ENCODE peak calls at places on chromosomes 12 and 14, in six cellular contexts. Z is K562, X is A549, C is GM12878, V is HepG2, W is endothelial cell of umbilical vein. S is an unnamed sample.

GRCh38 chr12:67593041-67593870 is 55.3 kb upstream of the DYRK2 start:
- DNase-seq in Z (no peak), X (peak; percentile 5), C (no peak), V (no peak), W (no peak), S (no peak)

GRCh38 chr14:100866666-100867630 is 36.6 kb downstream of the RTL1 start:
- DNase-seq in Z (no peak), X (no peak), C (no peak), V (no peak), W (no peak), S (no peak)

GRCh38 chr14:77212933-77213656 is 31.5 kb downstream of the TMEM63C start:
- DNase-seq in Z (peak; percentile 51), X (peak; percentile 72), C (no peak), V (peak; percentile 13), W (no peak), S (peak; percentile 35)

GRCh38 chr12:88839486-88839885 is 259.2 kb upstream of the KITLG start:
- DNase-seq in Z (no peak), X (no peak), C (no peak), V (no peak), W (no peak), S (no peak)

GRCh38 chr12:55842681-55843429 is at the start of gene MMP19:
- DNase-seq in Z (peak; percentile 68), X (no peak), C (no peak), V (peak; percentile 46), W (no peak), S (peak; percentile 85)

GRCh38 chr12:24913953-24914352 is 34.9 kb downstream of the BCAT1 start:
- DNase-seq in Z (no peak), X (no peak), C (no peak), V (no peak), W (no peak), S (no peak)

GRCh38 chr14:54572316-54572715 is 5.4 kb downstream of the SAMD4A start:
- DNase-seq in Z (peak; percentile 41), X (no peak), C (no peak), V (peak; percentile 41), W (peak; percentile 47), S (peak; percentile 31)

GRCh38 chr14:38366374-38366773 is 110.5 kb upstream of the CLEC14A start:
- DNase-seq in Z (no peak), X (no peak), C (no peak), V (no peak), W (peak; percentile 65), S (no peak)

GRCh38 chr14:68376067-68376810 is 416.6 kb downstream of the ZFP36L1 start:
- DNase-seq in Z (no peak), X (no peak), C (no peak), V (no peak), W (no peak), S (no peak)

GRCh38 chr12:92110083-92110640 is 35.5 kb downstream of the BTG1 start:
- DNase-seq in Z (no peak), X (no peak), C (no peak), V (no peak), W (no peak), S (no peak)

GRCh38 chr12:46391630-46392029 is 19.1 kb upstream of the SLC38A2 start:
- DNase-seq in Z (no peak), X (no peak), C (no peak), V (no peak), W (no peak), S (no peak)

GRCh38 chr12:107655281-107656065 is 30.1 kb upstream of the PWP1 start:
- DNase-seq in Z (no peak), X (no peak), C (no peak), V (no peak), W (peak; percentile 67), S (no peak)

GRCh38 chr12:72230589-72230988 is 41.6 kb upstream of the TRHDE start:
- DNase-seq in Z (no peak), X (no peak), C (no peak), V (no peak), W (no peak), S (no peak)

GRCh38 chr12:57389033-57389432 is 41.8 kb downstream of the R3HDM2 start:
- DNase-seq in Z (no peak), X (peak; percentile 76), C (no peak), V (no peak), W (peak; percentile 72), S (no peak)

GRCh38 chr14:38496092-38496491 is 240.2 kb upstream of the CLEC14A start:
- DNase-seq in Z (no peak), X (no peak), C (no peak), V (no peak), W (no peak), S (no peak)

DNA sequence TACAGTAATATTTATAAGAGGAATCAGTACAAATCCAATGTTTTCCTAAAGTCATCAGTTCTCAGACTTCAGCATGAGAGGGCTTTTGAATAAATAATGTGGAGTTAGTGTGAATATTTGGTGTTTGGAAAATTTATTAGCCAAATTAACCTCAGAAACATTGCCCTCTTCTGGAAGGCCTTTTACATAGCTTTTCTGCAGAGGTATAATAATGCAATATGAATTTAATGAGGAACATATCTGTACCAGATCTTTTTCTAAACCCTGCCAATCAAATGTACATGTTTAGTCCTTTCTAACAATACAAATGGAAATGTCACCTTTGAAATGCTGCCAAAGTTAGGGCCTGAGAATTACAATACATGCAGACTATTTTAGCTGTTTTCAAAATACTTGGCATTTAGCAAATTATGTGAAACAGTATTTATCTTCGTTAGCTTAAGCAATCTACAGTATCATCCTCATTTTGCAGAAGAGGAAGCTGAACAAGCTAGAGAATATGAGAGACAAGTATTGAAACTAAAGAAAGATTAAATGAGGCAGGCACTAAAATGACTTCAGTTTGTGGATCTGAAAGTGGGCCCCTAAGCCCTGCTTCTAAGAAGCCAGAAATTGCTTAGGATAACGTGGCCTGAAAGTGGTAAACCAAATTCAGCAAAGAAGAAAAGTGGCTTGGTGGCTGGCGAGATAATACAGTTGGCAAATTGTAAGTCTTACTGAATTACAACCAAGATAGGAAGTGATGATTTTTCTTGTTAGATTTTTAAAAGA is 60.4 kb upstream of the MANSC4 start:
- DNase-seq in Z (no peak), X (no peak), C (no peak), V (no peak), W (peak; percentile 33), S (peak; percentile 70)
- TF ChIP-seq MYC in Z (no peak), X (no peak), C (no peak), V (no peak), W (no peak), S (peak; percentile 55)

GRCh38 chr12:108800591-108800990 is 56.8 kb downstream of the SSH1 start:
- DNase-seq in Z (no peak), X (no peak), C (no peak), V (no peak), W (no peak), S (no peak)
- TF ChIP-seq MYC in Z (no peak), X (no peak), C (no peak), V (no peak), W (no peak), S (no peak)

GRCh38 chr14:52012635-52013034 is 23.3 kb downstream of the RTRAF start:
- DNase-seq in Z (no peak), X (no peak), C (no peak), V (no peak), W (no peak), S (peak; percentile 51)

GRCh38 chr14:52018252-52018651 is 28.9 kb downstream of the RTRAF start:
- DNase-seq in Z (peak; percentile 13), X (no peak), C (no peak), V (no peak), W (no peak), S (no peak)

GRCh38 chr14:52013984-52014600 is 24.7 kb downstream of the RTRAF start:
- DNase-seq in Z (peak; percentile 21), X (peak; percentile 8), C (no peak), V (no peak), W (no peak), S (peak; percentile 50)

GRCh38 chr14:52014601-52015267 is 25.4 kb downstream of the RTRAF start:
- DNase-seq in Z (no peak), X (no peak), C (no peak), V (no peak), W (no peak), S (no peak)

DNA sequence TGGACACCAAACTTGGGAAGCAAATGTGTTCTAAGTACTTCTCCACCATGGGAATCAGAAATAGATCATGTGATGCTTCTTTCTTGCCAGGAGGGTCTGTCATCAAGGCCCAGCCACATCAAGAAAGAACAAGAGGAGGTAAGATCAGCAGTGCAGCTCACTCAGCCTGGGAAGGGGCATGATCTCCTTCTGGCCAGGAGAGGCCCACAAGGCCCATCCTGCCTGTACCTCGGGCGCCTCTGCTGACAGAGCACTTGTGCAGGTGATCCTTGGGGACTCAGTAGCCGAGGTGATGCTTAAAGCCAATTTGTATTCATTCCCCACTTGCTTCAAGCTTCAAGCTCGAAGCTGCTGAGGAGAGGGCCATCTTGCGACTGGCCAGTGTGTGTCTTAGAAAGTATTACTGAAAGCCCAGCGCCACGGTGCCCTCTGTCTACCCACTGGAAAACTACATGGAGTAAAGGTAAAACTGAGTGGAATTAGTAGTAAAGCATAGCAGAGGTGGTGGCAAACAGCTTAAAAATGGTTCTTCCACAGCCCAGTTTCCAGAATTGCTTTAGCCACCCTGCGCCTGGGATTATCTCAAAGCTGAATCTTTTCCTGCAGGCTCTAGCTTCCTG is 26.2 kb downstream of the RTRAF start:
- DNase-seq in Z (no peak), X (peak; percentile 6), C (no peak), V (peak; percentile 8), W (peak; percentile 51), S (peak; percentile 48)
- TF ChIP-seq MYC in Z (no peak), X (no peak), C (no peak), V (no peak), W (no peak), S (no peak)

GRCh38 chr12:113194971-113195391 is 9.5 kb downstream of the RITA1 start:
- DNase-seq in Z (no peak), X (no peak), C (no peak), V (no peak), W (no peak), S (no peak)
- TF ChIP-seq MYC in Z (no peak), X (no peak), C (no peak), V (no peak), W (no peak), S (no peak)

DNA sequence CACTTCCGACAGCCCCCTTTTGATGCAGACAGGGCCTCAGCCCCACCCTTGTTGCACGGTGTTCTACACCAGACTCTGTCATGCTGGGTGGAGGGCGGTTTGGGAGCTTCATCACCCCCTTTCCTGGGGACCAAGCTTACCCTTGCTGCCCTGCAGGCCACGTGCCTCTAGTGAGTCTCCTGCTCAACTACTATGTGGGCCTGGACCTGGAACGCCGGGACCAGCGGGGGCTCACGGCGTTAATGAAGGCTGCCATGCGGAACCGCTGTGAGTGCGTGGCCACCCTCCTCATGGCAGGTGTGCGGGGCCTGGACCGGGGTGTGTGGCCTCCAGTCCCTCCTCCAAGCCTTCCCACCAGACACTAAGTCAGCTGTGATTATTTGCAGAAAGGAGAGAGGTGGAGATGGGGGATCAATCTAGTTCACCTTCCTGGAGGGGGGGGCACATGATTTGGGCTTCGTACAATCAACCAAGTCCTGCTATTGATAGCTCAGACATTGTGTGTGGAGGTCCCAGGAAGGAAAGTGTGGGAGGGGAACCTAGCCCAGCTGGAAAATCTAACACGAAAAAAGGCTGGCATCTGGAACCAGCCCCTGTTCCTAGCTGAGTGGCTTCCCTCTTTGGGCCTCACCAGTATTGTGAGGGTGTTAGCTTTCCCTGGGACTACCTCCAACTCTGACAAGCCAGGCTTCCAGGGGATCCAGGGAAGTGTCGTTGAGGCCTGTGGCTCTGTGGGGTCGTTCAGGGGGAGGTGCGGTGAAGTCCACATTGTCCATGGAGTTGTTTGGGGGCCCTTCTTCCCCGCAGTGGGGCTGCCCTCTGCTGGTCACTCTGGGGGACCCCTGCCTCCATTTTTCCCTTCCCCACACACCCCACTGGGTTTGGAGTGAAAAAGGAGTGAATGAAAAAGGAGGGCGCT is 1.6 kb downstream of the ANKRD33 start:
- DNase-seq in Z (peak; percentile 55), X (no peak), C (no peak), V (no peak), W (no peak), S (no peak)
- TF ChIP-seq MYC in Z (no peak), X (no peak), C (no peak), V (no peak), W (no peak), S (no peak)

S was measured in NB4.